ENCODE peak calls at places on chromosome 6, in nine cellular contexts. T, G, A, Q, D, E, Z, J and B are unnamed samples.

GRCh38 chr6:160520043-160520904 is 143.8 kb downstream of the LPA start:
- DNase-seq in T (peak; percentile 85), J (peak; percentile 82), D (peak; percentile 88), E (peak; percentile 93), Q (peak; percentile 68), A (peak; percentile 88), Z (peak; percentile 78), G (peak; percentile 86), B (peak; percentile 62)

GRCh38 chr6:39366875-39367618 is 44.5 kb upstream of the KCNK16 start:
- DNase-seq in E (no peak), J (no peak), Z (peak; percentile 91), G (peak; percentile 50), Q (no peak), A (no peak), T (no peak), D (no peak), B (no peak)

GRCh38 chr6:3722211-3722621 is 29.3 kb downstream of the PXDC1 start:
- DNase-seq in D (no peak), T (no peak), G (no peak), J (no peak), A (peak; percentile 44), E (no peak), Z (no peak), Q (no peak), B (no peak)

GRCh38 chr6:122381494-122382083 is 17.9 kb upstream of the HSF2 start:
- DNase-seq in D (no peak), J (peak; percentile 31), G (peak; percentile 70), Q (peak; percentile 50), T (peak; percentile 66), Z (peak; percentile 84), E (peak; percentile 82), A (no peak), B (peak; percentile 26)

GRCh38 chr6:68126089-68126749 is 508.9 kb upstream of the ADGRB3 start:
- DNase-seq in Z (no peak), T (no peak), D (no peak), J (no peak), E (no peak), G (no peak), A (no peak), Q (no peak), B (no peak)

GRCh38 chr6:113630738-113631535 is 226.2 kb upstream of the MARCKS start:
- DNase-seq in Z (peak; percentile 27), J (no peak), G (peak; percentile 31), E (no peak), T (no peak), Q (peak; percentile 17), D (no peak), A (no peak), B (no peak)

GRCh38 chr6:68655028-68655427 is 19.9 kb downstream of the ADGRB3 start:
- DNase-seq in T (no peak), Z (no peak), J (no peak), D (no peak), Q (no peak), E (no peak), G (no peak), A (no peak), B (no peak)

GRCh38 chr6:3624268-3625136 is 127.0 kb downstream of the PXDC1 start:
- DNase-seq in T (no peak), D (no peak), J (no peak), G (no peak), Q (no peak), A (no peak), E (peak; percentile 51), Z (no peak), B (no peak)

GRCh38 chr6:14925627-14926026 is 320.2 kb upstream of the JARID2 start:
- DNase-seq in T (no peak), D (no peak), E (no peak), G (no peak), Q (no peak), Z (no peak), J (no peak), A (no peak), B (no peak)

GRCh38 chr6:168455847-168456530 is 15.0 kb downstream of the SMOC2 start:
- DNase-seq in G (no peak), T (no peak), Q (no peak), Z (no peak), A (no peak), E (no peak), J (no peak), D (peak; percentile 43), B (no peak)
- H3K9me3 ChIP-seq in G (no peaks in the 10 kb centered on the region), T (no peaks in the 10 kb centered on the region), Q (no peaks in the 10 kb centered on the region), Z (no peaks in the 10 kb centered on the region), A (no peaks in the 10 kb centered on the region), E (no peaks in the 10 kb centered on the region), J (no peaks in the 10 kb centered on the region), D (no peaks in the 10 kb centered on the region), B (no peaks in the 10 kb centered on the region)

GRCh38 chr6:58419321-58419720 is 1101.9 kb downstream of the PRIM2 start:
- DNase-seq in Z (no peak), T (no peak), Q (no peak), A (no peak), J (no peak), E (no peak), D (no peak), G (no peak), B (no peak)
- H3K9me3 ChIP-seq in Z (peaks cover 4% of the 10 kb centered on the region), T (no peaks in the 10 kb centered on the region), Q (peaks cover 39% of the 10 kb centered on the region), A (peaks cover 31% of the 10 kb centered on the region), J (peaks cover 6% of the 10 kb centered on the region), E (peaks cover 68% of the 10 kb centered on the region), D (peaks cover 75% of the 10 kb centered on the region), G (no peaks in the 10 kb centered on the region), B (no peaks in the 10 kb centered on the region)

DNA sequence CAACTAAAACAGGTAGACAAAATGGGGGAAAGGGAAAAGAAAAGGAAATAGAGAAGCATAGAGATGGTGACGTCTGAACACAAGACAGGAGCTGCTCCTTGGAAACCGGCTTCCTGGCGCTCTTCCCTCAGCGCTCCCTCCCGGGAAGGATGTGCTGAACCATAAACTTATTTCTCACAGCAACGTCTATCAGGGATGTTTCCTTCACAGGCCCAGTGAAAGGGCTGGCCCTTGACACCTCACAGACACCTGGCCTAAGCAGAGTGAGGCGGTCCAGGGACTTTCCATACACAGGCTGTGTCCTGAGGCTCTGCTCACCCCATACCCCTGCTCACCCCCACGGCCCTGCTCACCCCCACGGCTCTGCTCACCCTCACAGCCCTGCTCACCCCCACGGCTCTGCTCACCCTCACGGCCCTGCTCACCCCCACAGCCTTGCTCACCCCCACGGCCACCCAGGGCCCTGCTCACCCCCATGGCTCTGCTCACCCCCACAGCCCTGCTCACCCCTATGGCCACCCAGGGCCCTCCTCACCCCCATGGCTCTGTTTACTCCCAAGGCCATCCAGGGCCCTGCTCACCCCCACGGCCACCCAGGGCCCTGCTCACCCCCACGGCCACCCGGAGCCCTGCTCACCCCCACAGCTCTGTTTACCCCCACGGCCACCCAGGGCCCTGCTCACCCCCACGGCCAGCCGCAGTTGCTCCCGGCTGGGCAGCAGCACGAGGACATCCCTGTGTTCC is 641 bp downstream of the FRMD1 start:
- DNase-seq in D (peak; percentile 65), E (no peak), Z (no peak), Q (no peak), G (no peak), A (no peak), T (no peak), J (no peak), B (no peak)
- H3K9me3 ChIP-seq in D (no peaks in the 10 kb centered on the region), E (no peaks in the 10 kb centered on the region), Z (no peaks in the 10 kb centered on the region), Q (no peaks in the 10 kb centered on the region), G (no peaks in the 10 kb centered on the region), A (no peaks in the 10 kb centered on the region), T (no peaks in the 10 kb centered on the region), J (no peaks in the 10 kb centered on the region), B (no peaks in the 10 kb centered on the region)

DNA sequence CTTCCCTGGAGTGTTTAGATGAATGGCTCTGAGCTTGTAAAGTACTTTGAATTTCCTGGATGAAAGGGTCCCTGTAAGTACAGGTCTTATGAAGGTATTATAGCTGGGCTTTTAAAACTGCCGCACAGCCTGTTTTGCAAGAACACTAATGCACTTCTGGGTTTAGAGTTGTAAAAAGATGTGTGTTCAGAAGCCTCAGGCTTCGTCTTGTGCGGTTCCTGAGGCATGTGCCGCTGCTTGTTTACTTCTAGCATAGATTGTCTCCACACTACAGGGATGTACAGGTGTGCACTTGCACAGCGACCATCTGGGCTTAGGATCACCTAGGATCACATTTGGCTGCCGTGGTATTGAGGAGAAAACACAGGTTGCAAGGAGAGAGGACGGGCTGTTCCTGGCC is 324.5 kb downstream of the SOX4 start:
- DNase-seq in Z (no peak), J (no peak), A (no peak), G (no peak), E (no peak), D (no peak), Q (no peak), T (peak; percentile 45), B (no peak)
- H3K9me3 ChIP-seq in Z (no peaks in the 10 kb centered on the region), J (no peaks in the 10 kb centered on the region), A (no peaks in the 10 kb centered on the region), G (no peaks in the 10 kb centered on the region), E (no peaks in the 10 kb centered on the region), D (no peaks in the 10 kb centered on the region), Q (no peaks in the 10 kb centered on the region), T (no peaks in the 10 kb centered on the region), B (no peaks in the 10 kb centered on the region)

GRCh38 chr6:65110031-65110430 is 597.0 kb downstream of the EYS start:
- DNase-seq in Z (no peak), A (no peak), E (no peak), T (no peak), J (no peak), Q (no peak), G (no peak), D (no peak), B (no peak)
- H3K9me3 ChIP-seq in Z (no peaks in the 10 kb centered on the region), A (no peaks in the 10 kb centered on the region), E (no peaks in the 10 kb centered on the region), T (no peaks in the 10 kb centered on the region), J (no peaks in the 10 kb centered on the region), Q (no peaks in the 10 kb centered on the region), G (no peaks in the 10 kb centered on the region), D (no peaks in the 10 kb centered on the region), B (no peaks in the 10 kb centered on the region)

GRCh38 chr6:30282522-30282921 is 44.2 kb upstream of the TRIM39 start:
- DNase-seq in D (no peak), Q (no peak), J (no peak), T (no peak), Z (no peak), E (no peak), G (no peak), A (no peak), B (no peak)
- H3K9me3 ChIP-seq in D (peaks cover 99% of the 10 kb centered on the region), Q (peaks cover 75% of the 10 kb centered on the region), J (peaks cover 73% of the 10 kb centered on the region), T (peaks cover 22% of the 10 kb centered on the region), Z (peaks cover 13% of the 10 kb centered on the region), E (peaks cover 96% of the 10 kb centered on the region), G (no peaks in the 10 kb centered on the region), A (peaks cover 92% of the 10 kb centered on the region), B (peaks cover 28% of the 10 kb centered on the region)

DNA sequence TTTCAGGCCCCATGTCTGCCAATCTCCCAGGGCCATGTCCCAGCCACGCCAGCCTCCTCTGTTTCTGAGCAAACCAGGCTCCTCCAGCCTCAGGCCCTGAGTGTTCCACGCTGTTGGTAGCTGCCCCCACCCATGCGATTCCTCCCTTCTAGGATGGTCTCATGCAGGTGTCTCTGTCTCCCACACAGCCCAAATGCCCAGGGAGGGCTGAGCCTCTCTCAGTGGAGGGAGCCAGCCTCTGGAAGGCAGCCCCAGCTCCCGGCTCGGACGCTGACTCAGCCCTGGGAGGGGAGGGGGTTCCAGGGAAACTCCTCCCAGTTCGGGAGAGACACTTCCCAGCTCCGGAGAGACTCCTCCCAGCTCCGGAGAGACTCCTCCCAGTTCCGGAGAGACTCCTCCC is 122.9 kb upstream of the AFDN start:
- DNase-seq in Z (no peak), T (no peak), Q (no peak), G (no peak), A (no peak), D (no peak), E (peak; percentile 37), J (no peak), B (no peak)
- H3K9me3 ChIP-seq in Z (no peaks in the 10 kb centered on the region), T (no peaks in the 10 kb centered on the region), Q (no peaks in the 10 kb centered on the region), G (no peaks in the 10 kb centered on the region), A (no peaks in the 10 kb centered on the region), D (no peaks in the 10 kb centered on the region), E (no peaks in the 10 kb centered on the region), J (no peaks in the 10 kb centered on the region), B (peaks cover 1% of the 10 kb centered on the region)